ENCODE peak calls at places on chromosome 6, in four cellular contexts. One of them, this sample, is unnamed.

GRCh38 chr6:54191460-54191859 is 80.2 kb downstream of the MLIP start:
- DNase-seq in left lung: no peak
- DNase-seq in uterus: no peak
- DNase-seq in AG04449: no peak
- DNase-seq in this sample: no peak

GRCh38 chr6:16184129-16184528 is 54.3 kb upstream of the GMPR start:
- DNase-seq in left lung: no peak
- DNase-seq in AG04449: no peak
- DNase-seq in uterus: no peak
- DNase-seq in this sample: no peak

GRCh38 chr6:37819802-37820712 is 530 bp downstream of the ZFAND3 start:
- DNase-seq in left lung: peak
- DNase-seq in AG04449: no peak
- DNase-seq in uterus: peak
- DNase-seq in this sample: no peak

GRCh38 chr6:135128268-135128914 is 52.7 kb upstream of the MYB start:
- DNase-seq in uterus: no peak
- DNase-seq in left lung: no peak
- DNase-seq in AG04449: no peak
- DNase-seq in this sample: no peak

GRCh38 chr6:51594981-51595380 is 492.4 kb downstream of the PKHD1 start:
- DNase-seq in left lung: no peak
- DNase-seq in uterus: no peak
- DNase-seq in AG04449: no peak
- DNase-seq in this sample: no peak

GRCh38 chr6:159056432-159056831 is 11.6 kb upstream of the TAGAP start:
- DNase-seq in uterus: no peak
- DNase-seq in AG04449: no peak
- DNase-seq in left lung: no peak
- DNase-seq in this sample: no peak

GRCh38 chr6:6131492-6132109 is 124.9 kb upstream of the NRN1 start:
- DNase-seq in uterus: no peak
- DNase-seq in AG04449: no peak
- DNase-seq in left lung: no peak
- DNase-seq in this sample: no peak

GRCh38 chr6:106628658-106629102 is 618 bp downstream of the RTN4IP1 start:
- DNase-seq in uterus: no peak
- DNase-seq in AG04449: no peak
- DNase-seq in left lung: no peak
- DNase-seq in this sample: no peak

GRCh38 chr6:25833136-25833535 is 1.3 kb upstream of the SLC17A1 start:
- DNase-seq in left lung: no peak
- DNase-seq in AG04449: no peak
- DNase-seq in uterus: no peak
- DNase-seq in this sample: no peak

GRCh38 chr6:169828176-169828575 is 76.8 kb downstream of the ERMARD start:
- DNase-seq in left lung: no peak
- DNase-seq in uterus: no peak
- DNase-seq in AG04449: no peak
- DNase-seq in this sample: no peak

GRCh38 chr6:41659935-41660334 is 21.7 kb downstream of the MDFI start:
- DNase-seq in AG04449: no peak
- DNase-seq in uterus: no peak
- DNase-seq in left lung: no peak
- DNase-seq in this sample: no peak

GRCh38 chr6:117167520-117168271 is 97.7 kb upstream of the VGLL2 start:
- DNase-seq in left lung: no peak
- DNase-seq in uterus: no peak
- DNase-seq in AG04449: no peak
- DNase-seq in this sample: no peak
- TF ChIP-seq CTCF in left lung: no peak
- TF ChIP-seq CTCF in uterus: no peak
- TF ChIP-seq CTCF in AG04449: no peak
- TF ChIP-seq CTCF in this sample: no peak

GRCh38 chr6:107730106-107730505 is 94.0 kb downstream of the SCML4 start:
- DNase-seq in AG04449: no peak
- DNase-seq in left lung: no peak
- DNase-seq in uterus: no peak
- DNase-seq in this sample: no peak

GRCh38 chr6:107732461-107732860 is 91.7 kb downstream of the SCML4 start:
- DNase-seq in left lung: no peak
- DNase-seq in uterus: no peak
- DNase-seq in AG04449: no peak
- DNase-seq in this sample: no peak

GRCh38 chr6:107729098-107729497 is 95.0 kb downstream of the SCML4 start:
- DNase-seq in left lung: no peak
- DNase-seq in AG04449: no peak
- DNase-seq in uterus: no peak
- DNase-seq in this sample: no peak

GRCh38 chr6:107730683-107731314 is 93.3 kb downstream of the SCML4 start:
- DNase-seq in left lung: no peak
- DNase-seq in AG04449: no peak
- DNase-seq in uterus: no peak
- DNase-seq in this sample: no peak

GRCh38 chr6:107731422-107732319 is 92.4 kb downstream of the SCML4 start:
- DNase-seq in uterus: no peak
- DNase-seq in left lung: no peak
- DNase-seq in AG04449: no peak
- DNase-seq in this sample: no peak
- H3K4me3 ChIP-seq in uterus: no peak
- H3K4me3 ChIP-seq in left lung: peak
- H3K4me3 ChIP-seq in AG04449: no peak
- H3K4me3 ChIP-seq in this sample: no peak

GRCh38 chr6:91681341-91681740 is 1094.5 kb upstream of the MAP3K7 start:
- DNase-seq in uterus: no peak
- DNase-seq in AG04449: no peak
- DNase-seq in left lung: no peak
- DNase-seq in this sample: no peak

GRCh38 chr6:91678679-91679078 is 1091.8 kb upstream of the MAP3K7 start:
- DNase-seq in left lung: no peak
- DNase-seq in AG04449: no peak
- DNase-seq in uterus: no peak
- DNase-seq in this sample: no peak
- TF ChIP-seq CTCF in left lung: no peak
- TF ChIP-seq CTCF in AG04449: no peak
- TF ChIP-seq CTCF in uterus: no peak
- TF ChIP-seq CTCF in this sample: no peak

GRCh38 chr6:125361868-125362267 is 60.1 kb upstream of the HDDC2 start:
- DNase-seq in uterus: no peak
- DNase-seq in left lung: no peak
- DNase-seq in AG04449: no peak
- DNase-seq in this sample: no peak

GRCh38 chr6:125365230-125365629 is 63.5 kb upstream of the HDDC2 start:
- DNase-seq in AG04449: no peak
- DNase-seq in left lung: no peak
- DNase-seq in uterus: no peak
- DNase-seq in this sample: no peak

GRCh38 chr6:125367036-125367782 is 65.4 kb upstream of the HDDC2 start:
- DNase-seq in left lung: no peak
- DNase-seq in AG04449: no peak
- DNase-seq in uterus: no peak
- DNase-seq in this sample: no peak

GRCh38 chr6:125363010-125363359 is 61.2 kb upstream of the HDDC2 start:
- DNase-seq in AG04449: no peak
- DNase-seq in left lung: no peak
- DNase-seq in uterus: no peak
- DNase-seq in this sample: no peak

GRCh38 chr6:125363360-125364121 is 61.8 kb upstream of the HDDC2 start:
- DNase-seq in uterus: peak
- DNase-seq in left lung: no peak
- DNase-seq in AG04449: no peak
- DNase-seq in this sample: no peak
- H3K4me3 ChIP-seq in uterus: peak
- H3K4me3 ChIP-seq in left lung: peak
- H3K4me3 ChIP-seq in AG04449: peak
- H3K4me3 ChIP-seq in this sample: peak